ENCODE peak calls at places on chromosomes 16 and 17, in eight cellular contexts. One of them, this sample, is unnamed.

GRCh38 chr16:57479043-57479421 is 7.3 kb downstream of the DOK4 start:
- DNase-seq in left lung: no peak
- DNase-seq in heart left ventricle: no peak
- DNase-seq in body of pancreas: no peak
- DNase-seq in AG04449: no peak
- DNase-seq in heart right ventricle: no peak
- DNase-seq in IMR-90: no peak
- DNase-seq in fibroblast of the aortic adventitia: no peak
- DNase-seq in this sample: no peak

GRCh38 chr17:34730816-34731215 is 151.4 kb downstream of the TMEM132E start:
- DNase-seq in left lung: no peak
- DNase-seq in heart left ventricle: no peak
- DNase-seq in body of pancreas: no peak
- DNase-seq in AG04449: no peak
- DNase-seq in heart right ventricle: no peak
- DNase-seq in IMR-90: no peak
- DNase-seq in fibroblast of the aortic adventitia: no peak
- DNase-seq in this sample: no peak

GRCh38 chr17:47959825-47960655 is 2.4 kb upstream of the PRR15L start:
- DNase-seq in left lung: no peak
- DNase-seq in heart left ventricle: no peak
- DNase-seq in body of pancreas: peak; percentile 76
- DNase-seq in AG04449: no peak
- DNase-seq in heart right ventricle: no peak
- DNase-seq in IMR-90: no peak
- DNase-seq in fibroblast of the aortic adventitia: no peak
- DNase-seq in this sample: no peak

GRCh38 chr16:81798311-81799137 is 19.4 kb downstream of the PLCG2 start:
- DNase-seq in left lung: peak; percentile 89
- DNase-seq in heart left ventricle: no peak
- DNase-seq in body of pancreas: no peak
- DNase-seq in AG04449: no peak
- DNase-seq in heart right ventricle: no peak
- DNase-seq in IMR-90: no peak
- DNase-seq in fibroblast of the aortic adventitia: no peak
- DNase-seq in this sample: no peak

GRCh38 chr17:15377608-15378007 is 36.2 kb upstream of the TEKT3 start:
- DNase-seq in left lung: no peak
- DNase-seq in heart left ventricle: no peak
- DNase-seq in body of pancreas: peak; percentile 52
- DNase-seq in AG04449: peak; percentile 21
- DNase-seq in heart right ventricle: no peak
- DNase-seq in IMR-90: peak; percentile 54
- DNase-seq in fibroblast of the aortic adventitia: peak; percentile 78
- DNase-seq in this sample: no peak

GRCh38 chr17:32496348-32497078 is 9.7 kb downstream of the CDK5R1 start:
- DNase-seq in left lung: no peak
- DNase-seq in heart left ventricle: no peak
- DNase-seq in body of pancreas: no peak
- DNase-seq in AG04449: peak; percentile 45
- DNase-seq in heart right ventricle: no peak
- DNase-seq in IMR-90: peak; percentile 68
- DNase-seq in fibroblast of the aortic adventitia: peak; percentile 55
- DNase-seq in this sample: peak; percentile 46

GRCh38 chr16:21611178-21611545 is 11.8 kb downstream of the METTL9 start:
- DNase-seq in left lung: no peak
- DNase-seq in heart left ventricle: no peak
- DNase-seq in body of pancreas: no peak
- DNase-seq in AG04449: no peak
- DNase-seq in heart right ventricle: no peak
- DNase-seq in IMR-90: peak; percentile 65
- DNase-seq in fibroblast of the aortic adventitia: peak; percentile 52
- DNase-seq in this sample: peak; percentile 56

GRCh38 chr16:88809676-88810165 is 2.0 kb downstream of the APRT start:
- DNase-seq in left lung: no peak
- DNase-seq in heart left ventricle: no peak
- DNase-seq in body of pancreas: no peak
- DNase-seq in AG04449: no peak
- DNase-seq in heart right ventricle: no peak
- DNase-seq in IMR-90: no peak
- DNase-seq in fibroblast of the aortic adventitia: no peak
- DNase-seq in this sample: no peak

GRCh38 chr16:674214-674881 is 1.1 kb upstream of the RHBDL1 start:
- DNase-seq in left lung: no peak
- DNase-seq in heart left ventricle: no peak
- DNase-seq in body of pancreas: no peak
- DNase-seq in AG04449: no peak
- DNase-seq in heart right ventricle: no peak
- DNase-seq in IMR-90: no peak
- DNase-seq in fibroblast of the aortic adventitia: no peak
- DNase-seq in this sample: no peak

GRCh38 chr16:27330542-27330941 is 16.8 kb downstream of the IL4R start:
- DNase-seq in left lung: no peak
- DNase-seq in heart left ventricle: no peak
- DNase-seq in body of pancreas: no peak
- DNase-seq in AG04449: peak; percentile 89
- DNase-seq in heart right ventricle: peak; percentile 42
- DNase-seq in IMR-90: peak; percentile 98
- DNase-seq in fibroblast of the aortic adventitia: peak; percentile 98
- DNase-seq in this sample: peak; percentile 57

GRCh38 chr17:4658478-4659305 is 17.2 kb upstream of the ALOX15 start:
- DNase-seq in left lung: no peak
- DNase-seq in heart left ventricle: no peak
- DNase-seq in body of pancreas: no peak
- DNase-seq in AG04449: peak; percentile 29
- DNase-seq in heart right ventricle: no peak
- DNase-seq in IMR-90: peak; percentile 86
- DNase-seq in fibroblast of the aortic adventitia: peak; percentile 86
- DNase-seq in this sample: peak; percentile 28

GRCh38 chr17:27985736-27986394 is 56.6 kb upstream of the NLK start:
- DNase-seq in left lung: no peak
- DNase-seq in heart left ventricle: no peak
- DNase-seq in body of pancreas: no peak
- DNase-seq in AG04449: no peak
- DNase-seq in heart right ventricle: no peak
- DNase-seq in IMR-90: no peak
- DNase-seq in fibroblast of the aortic adventitia: no peak
- DNase-seq in this sample: no peak

GRCh38 chr17:31256936-31257335 is 40.1 kb downstream of the OMG start:
- DNase-seq in left lung: no peak
- DNase-seq in heart left ventricle: no peak
- DNase-seq in body of pancreas: no peak
- DNase-seq in AG04449: no peak
- DNase-seq in heart right ventricle: no peak
- DNase-seq in IMR-90: no peak
- DNase-seq in fibroblast of the aortic adventitia: no peak
- DNase-seq in this sample: no peak

DNA sequence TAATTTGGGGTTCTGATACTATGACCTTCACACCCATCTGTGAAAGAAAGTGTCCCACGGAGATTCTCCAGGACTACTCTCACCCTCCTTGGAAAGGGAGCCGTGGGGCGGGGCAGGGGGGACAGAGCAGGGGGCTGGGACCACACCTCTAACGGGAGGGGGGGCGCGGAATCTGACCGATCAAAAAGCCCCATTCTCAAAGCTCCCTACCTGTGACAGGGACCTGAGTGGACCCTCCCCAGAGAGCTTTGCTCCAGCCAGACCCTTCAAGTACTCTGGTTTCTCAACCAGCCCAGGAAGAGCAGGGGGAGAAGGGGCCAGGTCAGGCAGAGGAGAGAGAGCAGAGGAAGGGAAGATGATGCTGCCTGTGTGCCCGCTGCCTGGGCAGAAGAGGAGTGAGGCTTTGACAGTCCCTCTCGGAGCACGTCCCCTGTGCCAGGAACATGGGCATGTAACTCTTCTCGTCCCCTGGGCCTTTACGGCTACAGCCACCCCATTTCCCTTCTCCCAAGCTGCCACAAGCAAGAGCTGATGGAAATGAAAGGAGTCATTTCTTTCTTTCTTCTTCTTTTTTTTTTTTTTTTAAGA is 673 bp downstream of the XAF1 start:
- DNase-seq in left lung: peak; percentile 78
- DNase-seq in heart left ventricle: no peak
- DNase-seq in body of pancreas: no peak
- DNase-seq in AG04449: no peak
- DNase-seq in heart right ventricle: no peak
- DNase-seq in IMR-90: no peak
- DNase-seq in fibroblast of the aortic adventitia: no peak
- DNase-seq in this sample: no peak
- H3K4me3 ChIP-seq in left lung: peak overlapping the region; percentile 68
- H3K4me3 ChIP-seq in heart left ventricle: peak overlapping the region; percentile 50
- H3K4me3 ChIP-seq in body of pancreas: no peak overlapping the region
- H3K4me3 ChIP-seq in AG04449: peak overlapping the region; percentile 49
- H3K4me3 ChIP-seq in heart right ventricle: peak overlapping the region; percentile 80
- H3K4me3 ChIP-seq in IMR-90: no peak overlapping the region
- H3K4me3 ChIP-seq in fibroblast of the aortic adventitia: peak overlapping the region; percentile 83
- H3K4me3 ChIP-seq in this sample: peak overlapping the region; percentile 81

GRCh38 chr17:19948100-19948943 is 29.3 kb downstream of the AKAP10 start:
- DNase-seq in left lung: no peak
- DNase-seq in heart left ventricle: no peak
- DNase-seq in body of pancreas: no peak
- DNase-seq in AG04449: no peak
- DNase-seq in heart right ventricle: no peak
- DNase-seq in IMR-90: no peak
- DNase-seq in fibroblast of the aortic adventitia: no peak
- DNase-seq in this sample: no peak
- TF ChIP-seq CTCF in left lung: no peak
- TF ChIP-seq CTCF in heart left ventricle: no peak
- TF ChIP-seq CTCF in body of pancreas: peak; percentile 9
- TF ChIP-seq CTCF in AG04449: no peak
- TF ChIP-seq CTCF in heart right ventricle: no peak
- TF ChIP-seq CTCF in IMR-90: no peak
- TF ChIP-seq CTCF in fibroblast of the aortic adventitia: no peak
- TF ChIP-seq CTCF in this sample: no peak

GRCh38 chr16:72932050-72932449 is 115.9 kb downstream of the ZFHX3 start:
- DNase-seq in left lung: no peak
- DNase-seq in heart left ventricle: no peak
- DNase-seq in body of pancreas: no peak
- DNase-seq in AG04449: no peak
- DNase-seq in heart right ventricle: no peak
- DNase-seq in IMR-90: peak; percentile 17
- DNase-seq in fibroblast of the aortic adventitia: no peak
- DNase-seq in this sample: no peak
- H3K4me3 ChIP-seq in left lung: no peak overlapping the region
- H3K4me3 ChIP-seq in heart left ventricle: no peak overlapping the region
- H3K4me3 ChIP-seq in body of pancreas: no peak overlapping the region
- H3K4me3 ChIP-seq in AG04449: no peak overlapping the region
- H3K4me3 ChIP-seq in heart right ventricle: no peak overlapping the region
- H3K4me3 ChIP-seq in IMR-90: no peak overlapping the region
- H3K4me3 ChIP-seq in fibroblast of the aortic adventitia: no peak overlapping the region
- H3K4me3 ChIP-seq in this sample: no peak overlapping the region

GRCh38 chr17:49549691-49550678 is 25.7 kb upstream of the NXPH3 start:
- DNase-seq in left lung: no peak
- DNase-seq in heart left ventricle: no peak
- DNase-seq in body of pancreas: no peak
- DNase-seq in AG04449: no peak
- DNase-seq in heart right ventricle: no peak
- DNase-seq in IMR-90: no peak
- DNase-seq in fibroblast of the aortic adventitia: no peak
- DNase-seq in this sample: no peak
- TF ChIP-seq CTCF in left lung: no peak
- TF ChIP-seq CTCF in heart left ventricle: no peak
- TF ChIP-seq CTCF in body of pancreas: no peak
- TF ChIP-seq CTCF in AG04449: no peak
- TF ChIP-seq CTCF in heart right ventricle: no peak
- TF ChIP-seq CTCF in IMR-90: no peak
- TF ChIP-seq CTCF in fibroblast of the aortic adventitia: no peak
- TF ChIP-seq CTCF in this sample: no peak

GRCh38 chr16:17885659-17886200 is 415.0 kb upstream of the XYLT1 start:
- DNase-seq in left lung: no peak
- DNase-seq in heart left ventricle: no peak
- DNase-seq in body of pancreas: no peak
- DNase-seq in AG04449: no peak
- DNase-seq in heart right ventricle: no peak
- DNase-seq in IMR-90: no peak
- DNase-seq in fibroblast of the aortic adventitia: no peak
- DNase-seq in this sample: no peak
- H3K4me3 ChIP-seq in left lung: no peak overlapping the region
- H3K4me3 ChIP-seq in heart left ventricle: no peak overlapping the region
- H3K4me3 ChIP-seq in body of pancreas: no peak overlapping the region
- H3K4me3 ChIP-seq in AG04449: no peak overlapping the region
- H3K4me3 ChIP-seq in heart right ventricle: no peak overlapping the region
- H3K4me3 ChIP-seq in IMR-90: no peak overlapping the region
- H3K4me3 ChIP-seq in fibroblast of the aortic adventitia: no peak overlapping the region
- H3K4me3 ChIP-seq in this sample: no peak overlapping the region

DNA sequence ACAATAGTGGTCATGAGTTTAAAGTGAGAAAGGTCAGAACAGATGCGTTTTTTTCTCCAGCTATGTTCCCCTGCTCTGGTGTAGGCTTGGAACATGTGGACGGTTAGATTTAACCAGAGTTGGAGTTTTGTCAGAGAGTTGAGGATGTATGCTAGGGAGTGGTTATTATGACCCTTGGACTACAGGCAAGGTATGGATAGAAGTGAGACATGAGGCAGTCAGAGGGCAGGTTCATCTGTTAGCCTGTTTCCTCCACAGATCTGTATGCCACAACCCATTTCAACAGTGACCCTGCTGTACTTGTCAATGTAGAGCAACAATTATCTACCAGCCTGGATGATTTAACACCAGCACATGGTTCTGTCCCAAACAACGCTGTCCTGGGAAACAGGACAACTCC is 22.6 kb downstream of the TPPP3 start:
- DNase-seq in left lung: no peak
- DNase-seq in heart left ventricle: no peak
- DNase-seq in body of pancreas: no peak
- DNase-seq in AG04449: no peak
- DNase-seq in heart right ventricle: no peak
- DNase-seq in IMR-90: no peak
- DNase-seq in fibroblast of the aortic adventitia: no peak
- DNase-seq in this sample: no peak
- TF ChIP-seq CTCF in left lung: no peak
- TF ChIP-seq CTCF in heart left ventricle: no peak
- TF ChIP-seq CTCF in body of pancreas: no peak
- TF ChIP-seq CTCF in AG04449: no peak
- TF ChIP-seq CTCF in heart right ventricle: no peak
- TF ChIP-seq CTCF in IMR-90: no peak
- TF ChIP-seq CTCF in fibroblast of the aortic adventitia: no peak
- TF ChIP-seq CTCF in this sample: no peak

This sample was measured in foreskin fibroblast.